ENCODE peak calls at places on chromosomes 3 and 15, in seven cellular contexts. B, Y, E, H, S, M and K are unnamed samples.

GRCh38 chr3:43970920-43971319 is 270.8 kb upstream of the TOPAZ1 start:
- DNase-seq in B (no peak), Y (no peak), E (no peak), H (no peak), S (no peak), M (no peak), K (no peak)

GRCh38 chr15:95013379-95013778 is 782.0 kb downstream of the MCTP2 start:
- DNase-seq in B (no peak), Y (no peak), E (no peak), H (no peak), S (no peak), M (no peak), K (no peak)

GRCh38 chr3:172595648-172596393 is 72.6 kb upstream of the TNFSF10 start:
- DNase-seq in B (peak; percentile 54), Y (peak; percentile 48), E (peak; percentile 54), H (no peak), S (peak; percentile 54), M (peak; percentile 37), K (peak; percentile 49)

GRCh38 chr15:69897471-69898237 is 200.1 kb downstream of the TLE3 start:
- DNase-seq in B (no peak), Y (no peak), E (no peak), H (no peak), S (no peak), M (no peak), K (no peak)

GRCh38 chr3:112847692-112848091 is 1.0 kb upstream of the CD200R1L start:
- DNase-seq in B (no peak), Y (no peak), E (no peak), H (no peak), S (no peak), M (no peak), K (no peak)

GRCh38 chr15:99658000-99658399 is 75.2 kb downstream of the LYSMD4 start:
- DNase-seq in B (no peak), Y (no peak), E (no peak), H (no peak), S (no peak), M (no peak), K (no peak)

GRCh38 chr15:59243622-59244021 is 37.0 kb downstream of the LDHAL6B start:
- DNase-seq in B (no peak), Y (no peak), E (no peak), H (no peak), S (no peak), M (no peak), K (no peak)

GRCh38 chr3:126105691-126106187 is 21.8 kb upstream of the SLC41A3 start:
- DNase-seq in B (no peak), Y (no peak), E (no peak), H (no peak), S (no peak), M (no peak), K (peak; percentile 36)

GRCh38 chr15:73741401-73741836 is 11.7 kb downstream of the INSYN1 start:
- DNase-seq in B (no peak), Y (no peak), E (no peak), H (no peak), S (no peak), M (no peak), K (no peak)

GRCh38 chr15:59237854-59238252 is 31.2 kb downstream of the LDHAL6B start:
- DNase-seq in B (peak; percentile 31), Y (no peak), E (no peak), H (no peak), S (no peak), M (no peak), K (no peak)

GRCh38 chr3:150177673-150178378 is 207.1 kb upstream of the PFN2 start:
- DNase-seq in B (peak; percentile 86), Y (no peak), E (no peak), H (no peak), S (no peak), M (peak; percentile 75), K (no peak)

GRCh38 chr3:40504636-40505430 is 1.0 kb upstream of the ZNF620 start:
- DNase-seq in B (peak; percentile 97), Y (no peak), E (peak; percentile 57), H (no peak), S (no peak), M (peak; percentile 98), K (no peak)

GRCh38 chr3:14943042-14943441 is 4.3 kb upstream of the NR2C2 start:
- DNase-seq in B (no peak), Y (no peak), E (no peak), H (no peak), S (no peak), M (no peak), K (no peak)

GRCh38 chr15:77160562-77161481 is 89.9 kb upstream of the TSPAN3 start:
- DNase-seq in B (no peak), Y (no peak), E (no peak), H (no peak), S (no peak), M (no peak), K (no peak)

GRCh38 chr3:25592510-25592968 is 72.2 kb downstream of the TOP2B start:
- DNase-seq in B (peak; percentile 95), Y (no peak), E (peak; percentile 77), H (no peak), S (peak; percentile 22), M (peak; percentile 91), K (no peak)

GRCh38 chr3:13796683-13797460 is 83.0 kb downstream of the WNT7A start:
- DNase-seq in B (no peak), Y (no peak), E (no peak), H (peak; percentile 43), S (no peak), M (no peak), K (no peak)

GRCh38 chr3:39208463-39209055 is 16.2 kb upstream of the XIRP1 start:
- DNase-seq in B (peak; percentile 55), Y (no peak), E (peak; percentile 49), H (no peak), S (peak; percentile 67), M (peak; percentile 46), K (peak; percentile 67)